ENCODE peak calls at places on chromosome 13, in four cellular contexts. W, C, D and P are unnamed samples.

GRCh38 chr13:44876782-44877324 is 112.4 kb downstream of the NUFIP1 start:
- DNase-seq in W (no peak), C (no peak), D (no peak), P (no peak)

GRCh38 chr13:45121421-45121820 is 1.1 kb downstream of the GTF2F2 start:
- DNase-seq in W (no peak), C (peak), D (no peak), P (peak)

GRCh38 chr13:62702502-62702901 is 1286.9 kb upstream of the PCDH20 start:
- DNase-seq in W (no peak), C (no peak), D (no peak), P (no peak)

GRCh38 chr13:50230365-50230978 is 215.2 kb downstream of the KCNRG start:
- DNase-seq in W (peak), C (peak), D (no peak), P (peak)

GRCh38 chr13:110942248-110942981 is 27.5 kb upstream of the ANKRD10 start:
- DNase-seq in W (no peak), C (peak), D (no peak), P (peak)

GRCh38 chr13:74025369-74025768 is 108.8 kb downstream of the KLF12 start:
- DNase-seq in W (no peak), C (no peak), D (no peak), P (no peak)

GRCh38 chr13:111304041-111304544 is 16.3 kb upstream of the TEX29 start:
- DNase-seq in W (no peak), C (no peak), D (no peak), P (no peak)

GRCh38 chr13:99617474-99618255 is 116.4 kb downstream of the TM9SF2 start:
- DNase-seq in W (no peak), C (no peak), D (no peak), P (peak)

GRCh38 chr13:66341978-66342377 is 888.2 kb downstream of the PCDH9 start:
- DNase-seq in W (no peak), C (no peak), D (no peak), P (no peak)

GRCh38 chr13:75864718-75865117 is 228.6 kb downstream of the LMO7 start:
- DNase-seq in W (no peak), C (peak), D (no peak), P (peak)

GRCh38 chr13:36858285-36858684 is 39.3 kb downstream of the RFXAP start:
- DNase-seq in W (peak), C (peak), D (no peak), P (peak)

GRCh38 chr13:41075034-41075433 is 13.7 kb downstream of the WBP4 start:
- DNase-seq in W (no peak), C (no peak), D (peak), P (peak)

GRCh38 chr13:50589139-50589538 is 254.4 kb downstream of the DLEU7 start:
- DNase-seq in W (peak), C (peak), D (no peak), P (peak)

GRCh38 chr13:48160879-48161278 is 66.0 kb upstream of the MED4 start:
- DNase-seq in W (no peak), C (peak), D (no peak), P (peak)

GRCh38 chr13:27770809-27771208 is 21.5 kb upstream of the GSX1 start:
- DNase-seq in W (no peak), C (peak), D (no peak), P (peak)
- TF ChIP-seq CTCF in W (peak), C (peak), D (peak), P (peak)

GRCh38 chr13:85970727-85971126 is 171.5 kb upstream of the SLITRK6 start:
- DNase-seq in W (no peak), C (no peak), D (no peak), P (peak)
- TF ChIP-seq CTCF in W (no peak), C (peak), D (no peak), P (peak)

GRCh38 chr13:104837756-104838155 is 1697.7 kb downstream of the EFNB2 start:
- DNase-seq in W (no peak), C (no peak), D (no peak), P (peak)

GRCh38 chr13:104843328-104843727 is 1692.1 kb downstream of the EFNB2 start:
- DNase-seq in W (no peak), C (no peak), D (no peak), P (no peak)

GRCh38 chr13:104841110-104841509 is 1694.4 kb downstream of the EFNB2 start:
- DNase-seq in W (no peak), C (no peak), D (no peak), P (no peak)
- TF ChIP-seq CTCF in W (no peak), C (no peak), D (no peak), P (no peak)

GRCh38 chr13:97749174-97749573 is 204.3 kb upstream of the IPO5 start:
- DNase-seq in W (no peak), C (peak), D (no peak), P (peak)
- TF ChIP-seq CTCF in W (no peak), C (peak), D (no peak), P (peak)